ENCODE peak calls at places on chromosomes 13 and 19, in four cellular contexts. L is esophagus squamous epithelium, A is tibial nerve, K is heart left ventricle. Q is an unnamed sample.

GRCh38 chr13:93235258-93236015 is 8.8 kb downstream of the GPC6 start:
- DNase-seq in L (no peak), A (no peak), K (no peak), Q (no peak)

GRCh38 chr13:109868583-109869311 is 82.4 kb upstream of the IRS2 start:
- DNase-seq in L (no peak), A (no peak), K (no peak), Q (no peak)

GRCh38 chr13:64234255-64234654 is 2818.6 kb upstream of the PCDH20 start:
- DNase-seq in L (no peak), A (no peak), K (no peak), Q (no peak)

GRCh38 chr13:45737571-45738002 is 35.5 kb downstream of the CBY2 start:
- DNase-seq in L (no peak), A (no peak), K (no peak), Q (no peak)

GRCh38 chr19:31957711-31958110 is 387.7 kb upstream of the ZNF507 start:
- DNase-seq in L (no peak), A (no peak), K (no peak), Q (no peak)

GRCh38 chr13:67204731-67205130 is 25.4 kb downstream of the PCDH9 start:
- DNase-seq in L (no peak), A (no peak), K (no peak), Q (no peak)

GRCh38 chr13:33230178-33230881 is 55.2 kb downstream of the STARD13 start:
- DNase-seq in L (no peak), A (no peak), K (no peak), Q (no peak)

GRCh38 chr19:3534375-3535234 is 4.4 kb upstream of the TEKTIP1 start:
- DNase-seq in L (no peak), A (no peak), K (no peak), Q (no peak)

GRCh38 chr19:56678205-56678604 is 6.6 kb upstream of the ZNF835 start:
- DNase-seq in L (no peak), A (no peak), K (no peak), Q (no peak)

GRCh38 chr13:77184455-77184854 is 142.4 kb downstream of the MYCBP2 start:
- DNase-seq in L (no peak), A (no peak), K (no peak), Q (peak)

GRCh38 chr13:25687622-25688225 is 315.9 kb downstream of the ATP8A2 start:
- DNase-seq in L (no peak), A (no peak), K (no peak), Q (no peak)

GRCh38 chr19:51166846-51167490 is 24.9 kb downstream of the SIGLEC7 start:
- DNase-seq in L (no peak), A (no peak), K (peak), Q (peak)

GRCh38 chr19:28042516-28042915 is 1170.4 kb downstream of the UQCRFS1 start:
- DNase-seq in L (no peak), A (no peak), K (no peak), Q (no peak)

GRCh38 chr13:114077121-114077937 is 55.1 kb downstream of the RASA3 start:
- DNase-seq in L (no peak), A (peak), K (peak), Q (no peak)

GRCh38 chr19:5880604-5881078 is 10.3 kb upstream of the FUT5 start:
- DNase-seq in L (no peak), A (no peak), K (peak), Q (no peak)

GRCh38 chr19:2500861-2501260 is 24.9 kb downstream of the GADD45B start:
- DNase-seq in L (no peak), A (no peak), K (no peak), Q (no peak)

GRCh38 chr19:55581828-55582223 is 1.2 kb upstream of the ZNF579 start:
- DNase-seq in L (no peak), A (no peak), K (no peak), Q (no peak)

GRCh38 chr13:51154029-51154555 is 43.0 kb upstream of the C13orf42 start:
- DNase-seq in L (no peak), A (no peak), K (no peak), Q (no peak)

GRCh38 chr13:81874681-81875661 is 1534.0 kb upstream of the SPRY2 start:
- DNase-seq in L (no peak), A (no peak), K (no peak), Q (no peak)

GRCh38 chr13:101726681-101727080 is 274.2 kb downstream of the ITGBL1 start:
- DNase-seq in L (no peak), A (no peak), K (no peak), Q (no peak)

GRCh38 chr19:41064974-41065569 is 23.2 kb upstream of the CYP2A13 start:
- DNase-seq in L (no peak), A (no peak), K (no peak), Q (no peak)

GRCh38 chr13:76991432-76991795 is 467 bp upstream of the CLN5 start:
- DNase-seq in L (peak), A (no peak), K (no peak), Q (peak)

GRCh38 chr19:29289020-29289419 is 76.1 kb upstream of the UQCRFS1 start:
- DNase-seq in L (no peak), A (no peak), K (no peak), Q (no peak)

GRCh38 chr13:50609016-50609415 is 234.5 kb downstream of the DLEU7 start:
- DNase-seq in L (no peak), A (no peak), K (no peak), Q (no peak)

GRCh38 chr19:42089772-42090171 is 13.8 kb downstream of the ZNF574 start:
- DNase-seq in L (no peak), A (no peak), K (no peak), Q (no peak)

GRCh38 chr13:95614641-95615245 is 29.8 kb downstream of the DZIP1 start:
- DNase-seq in L (no peak), A (no peak), K (no peak), Q (no peak)

GRCh38 chr13:35793823-35794222 is 317.3 kb upstream of the MAB21L1 start:
- DNase-seq in L (no peak), A (no peak), K (no peak), Q (no peak)

GRCh38 chr13:22173605-22174004 is 502.7 kb downstream of the FGF9 start:
- DNase-seq in L (no peak), A (no peak), K (no peak), Q (no peak)

GRCh38 chr19:13817615-13818371 is 22.6 kb downstream of the ZSWIM4 start:
- DNase-seq in L (no peak), A (no peak), K (no peak), Q (peak)

GRCh38 chr19:8240274-8241229 is 31.4 kb downstream of the CERS4 start:
- DNase-seq in L (peak), A (peak), K (peak), Q (peak)

GRCh38 chr19:4687396-4687795 is 17.3 kb upstream of the MYDGF start:
- DNase-seq in L (no peak), A (no peak), K (no peak), Q (no peak)

GRCh38 chr19:55549500-55550320 is 4.4 kb upstream of the SBK3 start:
- DNase-seq in L (no peak), A (no peak), K (no peak), Q (no peak)

DNA sequence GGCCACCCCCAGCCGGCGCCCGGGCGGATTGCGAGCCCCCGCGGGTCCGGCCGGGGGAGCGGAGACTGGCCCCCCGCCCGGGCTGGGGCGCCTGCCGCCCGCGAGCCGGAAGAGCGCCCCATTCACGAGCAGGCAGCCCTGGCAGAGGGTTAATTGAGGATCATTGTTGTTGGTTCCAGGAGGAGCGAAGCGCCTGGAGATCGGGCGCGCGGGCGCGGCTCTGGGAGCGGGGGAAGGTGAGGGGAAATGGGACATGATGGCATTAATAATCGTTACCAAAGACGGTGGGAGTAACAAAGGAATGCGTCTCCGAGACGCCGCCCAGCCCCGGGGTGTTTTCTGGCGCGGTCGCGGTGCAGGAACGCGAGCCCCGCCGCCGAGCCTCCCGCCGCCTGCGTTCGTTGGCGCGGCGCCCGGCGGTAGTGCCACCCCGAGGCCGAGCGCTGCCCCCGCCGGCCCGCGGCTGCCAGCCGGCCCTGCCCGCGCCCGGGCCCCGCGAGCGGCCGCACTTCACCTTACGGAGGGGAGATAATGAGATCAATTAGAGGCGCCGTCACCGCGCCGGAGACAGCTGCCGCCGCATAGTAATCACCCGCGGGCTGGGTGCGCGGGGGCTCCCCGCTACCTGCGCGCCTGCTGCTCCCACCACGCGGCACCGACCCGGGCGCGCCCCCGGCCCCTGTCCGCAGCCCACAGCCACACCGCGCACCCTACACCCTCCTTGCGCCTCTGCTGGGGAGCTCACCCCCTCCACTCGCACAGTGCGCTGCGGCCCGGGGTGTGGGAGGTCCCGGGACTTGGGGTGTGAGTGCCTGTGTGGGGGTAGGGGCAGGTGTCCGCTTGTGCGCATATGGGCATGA is 2.8 kb downstream of the ZNF536 start:
- DNase-seq in L (no peak), A (no peak), K (no peak), Q (no peak)
- TF ChIP-seq POLR2A in L (no peak), A (no peak), K (no peak), Q (no peak)

GRCh38 chr19:17405250-17406038 is at the start of gene BST2:
- DNase-seq in L (no peak), A (peak), K (peak), Q (peak)
- TF ChIP-seq POLR2A in L (no peak), A (peak), K (peak), Q (no peak)

DNA sequence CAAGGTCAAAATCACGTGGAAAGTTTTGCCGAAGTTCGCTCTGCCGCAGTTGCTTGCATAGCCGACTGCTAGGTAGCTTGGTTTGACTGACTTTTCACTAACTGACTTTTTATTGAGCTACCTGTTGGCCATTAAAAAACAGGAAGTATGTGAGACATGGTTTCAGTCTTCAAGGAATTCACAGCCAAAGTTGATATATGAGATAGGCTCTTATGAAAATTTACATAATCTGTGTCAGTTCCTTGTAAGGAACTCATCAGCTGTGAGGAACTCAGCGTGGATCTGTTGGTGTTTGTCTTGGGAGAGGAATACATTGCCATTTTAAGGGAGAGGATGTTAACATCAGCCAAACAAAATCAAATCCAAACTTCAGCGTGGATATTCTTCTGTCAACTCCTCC is 2.1 kb downstream of the RNF113B start:
- DNase-seq in L (no peak), A (no peak), K (no peak), Q (no peak)
- TF ChIP-seq POLR2A in L (no peak), A (no peak), K (no peak), Q (no peak)

GRCh38 chr19:44002566-44003460 is at the start of gene ZNF230:
- DNase-seq in L (peak), A (peak), K (peak), Q (peak)
- TF ChIP-seq POLR2A in L (no peak), A (peak), K (no peak), Q (no peak)

DNA sequence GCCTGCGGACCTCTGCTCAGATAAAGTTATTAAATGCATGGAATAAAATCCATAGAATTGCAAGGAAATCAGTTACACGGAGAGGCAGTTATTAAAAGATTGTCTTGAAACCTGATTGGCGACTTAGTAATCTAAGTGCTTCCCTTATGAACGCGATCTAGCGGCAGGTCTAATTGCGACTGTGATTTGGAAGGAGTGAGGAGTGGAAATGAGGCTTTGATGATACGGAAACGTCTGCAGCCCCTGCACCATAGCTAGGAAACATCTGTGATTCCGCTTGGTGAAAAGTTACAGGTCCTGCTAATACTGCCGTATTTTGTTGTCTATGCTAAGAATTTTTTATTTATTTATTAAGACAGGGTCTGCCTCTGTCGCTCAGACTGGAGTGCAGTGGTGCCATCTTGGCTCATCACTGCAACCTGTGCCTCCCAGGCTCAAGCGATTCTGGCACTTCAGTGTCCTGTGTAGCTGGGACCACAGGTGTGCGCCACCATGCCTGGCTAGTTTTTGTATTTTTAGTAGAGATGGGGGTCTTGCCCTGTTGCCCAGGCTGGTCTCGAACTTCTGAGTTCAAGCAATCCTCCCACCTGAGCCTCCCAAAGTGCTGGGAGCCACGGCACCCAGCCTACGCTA is 887 bp downstream of the NDUFS7 start:
- DNase-seq in L (no peak), A (no peak), K (no peak), Q (no peak)
- TF ChIP-seq POLR2A in L (no peak), A (no peak), K (no peak), Q (no peak)

DNA sequence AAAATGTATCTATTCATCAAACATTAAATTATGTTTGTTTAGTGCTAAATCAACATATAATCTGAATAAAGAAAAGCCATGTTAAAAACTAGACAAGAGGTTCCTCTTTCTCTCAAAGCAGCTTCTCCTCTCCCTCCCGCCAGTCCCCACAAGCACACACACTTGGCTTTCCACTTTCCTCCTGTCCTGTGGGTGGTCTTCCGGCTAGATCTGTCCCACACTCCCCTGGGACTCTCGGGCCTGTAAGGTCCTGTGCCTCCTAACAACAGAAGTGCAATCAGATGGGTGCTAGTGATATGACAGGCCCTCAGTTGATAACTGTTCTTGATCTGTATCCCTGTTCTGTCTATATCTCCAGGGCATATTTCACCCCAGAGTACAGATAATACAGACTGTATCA is 45.6 kb upstream of the RAP2A start:
- DNase-seq in L (no peak), A (no peak), K (no peak), Q (no peak)
- TF ChIP-seq POLR2A in L (no peak), A (no peak), K (no peak), Q (no peak)

GRCh38 chr19:16587031-16588023 is 15.1 kb upstream of the SLC35E1 start:
- DNase-seq in L (no peak), A (peak), K (no peak), Q (peak)
- TF ChIP-seq POLR2A in L (no peak), A (no peak), K (no peak), Q (no peak)

GRCh38 chr19:19054315-19054938 is 9.4 kb upstream of the SLC25A42 start:
- DNase-seq in L (no peak), A (no peak), K (no peak), Q (no peak)

GRCh38 chr19:19053508-19054314 is 10.1 kb upstream of the SLC25A42 start:
- DNase-seq in L (no peak), A (no peak), K (peak), Q (peak)

GRCh38 chr19:19055701-19056100 is 8.1 kb upstream of the SLC25A42 start:
- DNase-seq in L (no peak), A (no peak), K (no peak), Q (no peak)

GRCh38 chr19:19056636-19057275 is 7.0 kb upstream of the SLC25A42 start:
- DNase-seq in L (no peak), A (no peak), K (no peak), Q (no peak)

DNA sequence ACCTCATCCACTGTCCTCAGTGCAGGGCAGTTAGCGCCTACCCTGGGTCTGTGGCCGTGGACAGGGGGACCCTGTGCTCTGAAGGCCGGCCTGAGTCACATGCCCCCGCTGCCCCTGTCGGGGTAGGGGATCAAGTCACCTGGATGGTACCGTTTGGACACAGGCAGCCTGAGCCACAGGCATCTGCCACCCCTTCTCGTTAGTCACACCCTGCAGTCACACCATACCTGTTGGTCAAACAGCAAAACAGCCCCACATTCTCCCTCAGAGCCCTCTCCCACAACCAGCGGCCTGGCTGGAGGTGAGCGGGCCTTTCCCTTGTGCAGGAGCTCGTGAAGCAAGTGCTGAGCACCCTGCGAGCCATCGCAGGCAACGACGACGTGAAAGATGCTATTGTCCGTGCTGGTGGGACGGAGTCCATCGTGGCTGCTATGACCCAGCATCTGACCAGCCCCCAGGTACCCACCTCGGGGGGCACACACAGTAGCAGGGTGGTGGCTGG is 8.8 kb upstream of the SLC25A42 start:
- DNase-seq in L (no peak), A (no peak), K (no peak), Q (no peak)
- TF ChIP-seq POLR2A in L (no peak), A (no peak), K (no peak), Q (no peak)

Q was measured in spleen.